ENCODE peak calls at places on chromosomes 13 and 19, in four cellular contexts. V is pancreas, Q is HL-60, D is WERI-Rb-1. I is an unnamed sample.

GRCh38 chr19:18322318-18322758 is 538 bp downstream of the LSM4 start:
- DNase-seq in V (no peak), Q (peak), D (peak), I (peak)

GRCh38 chr13:23567792-23568480 is 2.3 kb upstream of the TNFRSF19 start:
- DNase-seq in V (no peak), Q (no peak), D (peak), I (no peak)

GRCh38 chr19:9796113-9796773 is 22.6 kb downstream of the FBXL12 start:
- DNase-seq in V (peak), Q (peak), D (peak), I (peak)

GRCh38 chr19:16893686-16893990 is 4.8 kb downstream of the F2RL3 start:
- DNase-seq in V (no peak), Q (no peak), D (peak), I (no peak)

GRCh38 chr13:38530492-38530891 is 156.4 kb upstream of the FREM2 start:
- DNase-seq in V (no peak), Q (no peak), D (no peak), I (no peak)

GRCh38 chr19:23932878-23933277 is 18.2 kb downstream of the ZNF726 start:
- DNase-seq in V (no peak), Q (no peak), D (no peak), I (no peak)

GRCh38 chr19:18790566-18791314 is at the start of gene COMP:
- DNase-seq in V (no peak), Q (no peak), D (no peak), I (no peak)

GRCh38 chr13:74325106-74325505 is 190.9 kb upstream of the KLF12 start:
- DNase-seq in V (no peak), Q (no peak), D (no peak), I (no peak)

GRCh38 chr13:49218493-49219051 is 1.6 kb upstream of the MLNR start:
- DNase-seq in V (no peak), Q (no peak), D (peak), I (no peak)

GRCh38 chr13:112911883-112912282 is 57.1 kb upstream of the MCF2L start:
- DNase-seq in V (no peak), Q (no peak), D (no peak), I (no peak)

GRCh38 chr13:33483471-33483870 is 197.9 kb upstream of the STARD13 start:
- DNase-seq in V (no peak), Q (no peak), D (no peak), I (no peak)

GRCh38 chr13:41650706-41651105 is 193.4 kb downstream of the RGCC start:
- DNase-seq in V (no peak), Q (no peak), D (no peak), I (no peak)

GRCh38 chr13:41654800-41655199 is 197.4 kb downstream of the RGCC start:
- DNase-seq in V (no peak), Q (peak), D (no peak), I (no peak)

GRCh38 chr13:41655997-41656396 is 198.6 kb downstream of the RGCC start:
- DNase-seq in V (no peak), Q (no peak), D (no peak), I (no peak)

GRCh38 chr13:41651413-41652068 is 194.2 kb downstream of the RGCC start:
- DNase-seq in V (no peak), Q (peak), D (no peak), I (no peak)

DNA sequence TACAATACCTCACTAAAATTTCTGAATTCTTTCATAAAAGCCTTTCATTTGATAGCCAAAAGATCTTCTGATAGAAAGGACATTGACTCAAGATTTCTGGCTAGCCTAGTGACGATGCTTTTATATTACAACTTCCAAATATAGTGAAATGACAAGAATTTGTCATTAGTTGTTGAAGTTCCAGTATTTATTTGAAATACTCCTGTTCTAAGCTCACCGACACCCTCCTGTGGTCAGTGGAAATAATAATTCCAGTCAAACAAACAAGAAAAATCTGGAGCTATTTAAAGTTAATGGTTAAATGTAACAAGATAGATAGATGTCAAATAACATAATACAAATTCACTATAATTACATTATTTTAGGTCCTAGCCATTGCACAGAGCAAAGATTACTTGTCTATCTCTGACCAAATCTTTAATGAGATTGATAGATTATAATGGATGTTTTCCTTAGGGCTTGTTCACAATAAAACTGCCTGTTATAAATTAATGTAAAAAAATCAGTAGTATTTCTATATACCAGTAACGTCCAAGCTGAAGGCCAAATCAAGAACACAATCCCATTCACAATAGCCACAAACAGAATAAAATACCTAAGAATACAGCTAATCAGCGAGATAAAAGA is 195.5 kb downstream of the RGCC start:
- DNase-seq in V (no peak), Q (peak), D (no peak), I (no peak)
- TF ChIP-seq CTCF in V (peak), Q (peak), D (no peak), I (peak)

GRCh38 chr19:49271080-49271753 is 53.8 kb downstream of the SLC6A16 start:
- DNase-seq in V (no peak), Q (no peak), D (peak), I (no peak)
- H3K27ac ChIP-seq in V (no peak), Q (no peak), D (no peak), I (no peak)

GRCh38 chr19:47716270-47716937 is 3.2 kb downstream of the EHD2 start:
- DNase-seq in V (no peak), Q (no peak), D (no peak), I (no peak)
- H3K4me3 ChIP-seq in V (no peak), Q (no peak), D (no peak), I (peak)

DNA sequence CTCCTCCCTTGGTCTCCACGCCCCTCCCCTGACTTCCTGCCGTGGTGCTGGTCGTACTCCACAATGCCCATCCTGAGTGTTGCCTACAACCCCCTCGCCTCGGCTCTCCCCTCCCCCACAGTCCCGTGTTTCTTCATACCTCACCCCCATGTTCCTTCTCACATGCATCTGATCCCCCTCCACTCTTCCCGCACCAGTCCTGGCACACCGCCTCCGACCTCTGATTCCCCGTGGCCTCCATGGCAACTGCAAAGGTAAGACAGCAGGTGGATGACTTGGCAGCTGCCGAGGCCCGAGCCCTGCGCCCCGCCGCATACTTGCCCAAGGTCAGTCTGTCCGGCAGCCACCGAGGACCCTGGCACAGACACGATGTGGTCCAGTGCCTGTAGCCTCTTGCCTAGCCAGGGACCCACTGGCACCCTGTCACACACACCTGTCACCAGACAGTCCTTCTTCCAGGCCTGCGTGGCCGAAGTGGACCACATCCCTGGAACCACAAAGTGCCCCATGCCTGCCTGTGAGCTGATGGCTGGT is 16.1 kb upstream of the SDHAF1 start:
- DNase-seq in V (no peak), Q (no peak), D (no peak), I (no peak)
- TF ChIP-seq CTCF in V (no peak), Q (no peak), D (no peak), I (no peak)

I was measured in lung.